ENCODE peak calls at places on chromosomes 16 and 17, in nine cellular contexts. K is NCI-H1092 treated with DMSO at 0.1 percent for 48 hours; U is left colon; Q is DMS153; N is activated CD4-positive, alpha-beta T cell treated with anti-CD3 and anti-CD28 coated beads, Interleukin-2, amount 50 U/mL, for 24 hours; E is tibial nerve; D is small intestine; P is astrocyte of the cerebellum; Z is frontal cortex. O is an unnamed sample.

GRCh38 chr16:54397190-54397835 is 110.7 kb upstream of the IRX3 start:
- DNase-seq in K (no peak), U (no peak), Q (no peak), N (no peak), E (no peak), D (no peak), P (peak; percentile 15), Z (no peak), O (no peak)

GRCh38 chr16:85601730-85602401 is 11.3 kb upstream of the GSE1 start:
- DNase-seq in K (no peak), U (no peak), Q (no peak), N (no peak), E (no peak), D (no peak), P (no peak), Z (no peak), O (no peak)

GRCh38 chr17:43337684-43338428 is 60.9 kb upstream of the ARL4D start:
- DNase-seq in K (no peak), U (no peak), Q (no peak), N (no peak), E (no peak), D (no peak), P (no peak), Z (no peak), O (no peak)

GRCh38 chr16:4032768-4033167 is 83.5 kb downstream of the ADCY9 start:
- DNase-seq in K (no peak), U (peak; percentile 79), Q (no peak), N (no peak), E (no peak), D (peak; percentile 67), P (no peak), Z (no peak), O (no peak)

GRCh38 chr17:35345445-35345925 is 27.9 kb downstream of the SLFN11 start:
- DNase-seq in K (no peak), U (peak; percentile 8), Q (no peak), N (no peak), E (no peak), D (no peak), P (no peak), Z (no peak), O (no peak)

GRCh38 chr16:84643180-84643583 is 5.1 kb upstream of the KLHL36 start:
- DNase-seq in K (no peak), U (peak; percentile 34), Q (no peak), N (no peak), E (peak; percentile 72), D (no peak), P (peak; percentile 80), Z (no peak), O (no peak)

GRCh38 chr17:9414471-9414870 is 161.1 kb downstream of the STX8 start:
- DNase-seq in K (no peak), U (no peak), Q (no peak), N (no peak), E (no peak), D (no peak), P (no peak), Z (no peak), O (no peak)

GRCh38 chr17:52106638-52107261 is 51.8 kb downstream of the CA10 start:
- DNase-seq in K (peak; percentile 65), U (peak; percentile 48), Q (peak; percentile 4), N (no peak), E (peak; percentile 47), D (peak; percentile 44), P (peak; percentile 12), Z (peak; percentile 42), O (peak; percentile 54)

GRCh38 chr17:72342582-72343527 is 222.0 kb downstream of the SOX9 start:
- DNase-seq in K (peak; percentile 22), U (no peak), Q (no peak), N (no peak), E (peak; percentile 53), D (no peak), P (no peak), Z (peak; percentile 38), O (no peak)

GRCh38 chr17:60601443-60602384 is 1.7 kb downstream of the PPM1D start:
- DNase-seq in K (peak; percentile 39), U (peak; percentile 48), Q (peak; percentile 43), N (peak; percentile 42), E (no peak), D (peak; percentile 87), P (peak; percentile 75), Z (peak; percentile 30), O (peak; percentile 50)

GRCh38 chr17:288802-289356 is 63.7 kb downstream of the RPH3AL start:
- DNase-seq in K (no peak), U (no peak), Q (no peak), N (no peak), E (peak; percentile 6), D (no peak), P (no peak), Z (no peak), O (no peak)

GRCh38 chr17:64281962-64282752 is 19.1 kb upstream of the TEX2 start:
- DNase-seq in K (peak; percentile 49), U (peak; percentile 66), Q (peak; percentile 36), N (peak; percentile 39), E (no peak), D (peak; percentile 47), P (peak; percentile 72), Z (peak; percentile 56), O (peak; percentile 53)

GRCh38 chr16:82700541-82701240 is 73.9 kb downstream of the CDH13 start:
- DNase-seq in K (no peak), U (no peak), Q (no peak), N (no peak), E (no peak), D (no peak), P (no peak), Z (no peak), O (no peak)

GRCh38 chr17:77476498-77476897 is 335.7 kb downstream of the SEC14L1 start:
- DNase-seq in K (no peak), U (no peak), Q (no peak), N (no peak), E (no peak), D (no peak), P (no peak), Z (no peak), O (no peak)

GRCh38 chr17:10316986-10317834 is 55.6 kb downstream of the MYH13 start:
- DNase-seq in K (no peak), U (peak; percentile 70), Q (no peak), N (no peak), E (no peak), D (peak; percentile 42), P (no peak), Z (peak; percentile 39), O (peak; percentile 21)

GRCh38 chr16:9859706-9860105 is 322.5 kb downstream of the GRIN2A start:
- DNase-seq in K (no peak), U (no peak), Q (no peak), N (no peak), E (no peak), D (no peak), P (no peak), Z (no peak), O (no peak)

GRCh38 chr16:72989203-72989991 is 58.5 kb downstream of the ZFHX3 start:
- DNase-seq in K (no peak), U (no peak), Q (no peak), N (no peak), E (no peak), D (no peak), P (peak; percentile 93), Z (no peak), O (no peak)

GRCh38 chr17:39963826-39964225 is 1.0 kb downstream of the GSDMA start:
- DNase-seq in K (no peak), U (no peak), Q (peak; percentile 48), N (no peak), E (no peak), D (peak; percentile 50), P (no peak), Z (no peak), O (no peak)

GRCh38 chr16:4648917-4649316 is 24.3 kb downstream of the MGRN1 start:
- DNase-seq in K (no peak), U (no peak), Q (no peak), N (no peak), E (no peak), D (no peak), P (no peak), Z (no peak), O (no peak)

GRCh38 chr17:19549746-19550623 is 16.3 kb downstream of the SLC47A1 start:
- DNase-seq in K (no peak), U (no peak), Q (no peak), N (no peak), E (no peak), D (no peak), P (no peak), Z (no peak), O (no peak)

GRCh38 chr17:17748179-17748578 is 66.9 kb downstream of the RAI1 start:
- DNase-seq in K (no peak), U (no peak), Q (no peak), N (no peak), E (no peak), D (no peak), P (no peak), Z (no peak), O (no peak)

GRCh38 chr17:39926588-39927100 is 757 bp downstream of the ORMDL3 start:
- DNase-seq in K (peak; percentile 13), U (peak; percentile 66), Q (no peak), N (peak; percentile 44), E (no peak), D (peak; percentile 59), P (no peak), Z (peak; percentile 43), O (peak; percentile 54)

GRCh38 chr17:76998839-76999238 is 130.6 kb downstream of the MGAT5B start:
- DNase-seq in K (no peak), U (no peak), Q (no peak), N (no peak), E (no peak), D (no peak), P (no peak), Z (no peak), O (no peak)

GRCh38 chr16:1432388-1433262 is 1.7 kb downstream of the PERCC1 start:
- DNase-seq in K (no peak), U (no peak), Q (no peak), N (no peak), E (no peak), D (no peak), P (no peak), Z (no peak), O (no peak)

GRCh38 chr17:44110823-44111633 is 12.4 kb downstream of the HDAC5 start:
- DNase-seq in K (peak; percentile 92), U (peak; percentile 99), Q (peak; percentile 93), N (peak; percentile 34), E (peak; percentile 96), D (peak; percentile 78), P (peak; percentile 55), Z (peak; percentile 92), O (no peak)

GRCh38 chr16:85225291-85225690 is 113.0 kb upstream of the CIBAR2 start:
- DNase-seq in K (no peak), U (no peak), Q (no peak), N (no peak), E (no peak), D (no peak), P (no peak), Z (no peak), O (no peak)

O was measured in Caco-2.